ENCODE peak calls at places on chromosomes 6 and 20, in seven cellular contexts. I is hepatic stellate cell; X is NCI-H1105; L is neural progenitor cell; N is psoas muscle; A is left lung; U is naive thymus-derived CD8-positive, alpha-beta T cell. R is an unnamed sample.

GRCh38 chr6:131348572-131348971 is 213.3 kb downstream of the AKAP7 start:
- DNase-seq in I (no peak), X (no peak), L (peak), N (no peak), A (no peak), U (no peak), R (no peak)

GRCh38 chr20:26208296-26209091 is 511.8 kb upstream of the ZNF337 start:
- DNase-seq in I (peak), X (peak), L (peak), N (peak), A (peak), U (peak), R (no peak)

GRCh38 chr6:148935705-148936306 is 189.0 kb downstream of the UST start:
- DNase-seq in I (peak), X (no peak), L (peak), N (no peak), A (no peak), U (no peak), R (no peak)

GRCh38 chr20:49276895-49277785 is 717 bp downstream of the ZNFX1 start:
- DNase-seq in I (peak), X (no peak), L (peak), N (peak), A (peak), U (no peak), R (no peak)

GRCh38 chr6:81384921-81385320 is 367.6 kb downstream of the TENT5A start:
- DNase-seq in I (no peak), X (no peak), L (no peak), N (no peak), A (no peak), U (no peak), R (no peak)

GRCh38 chr6:163940705-163941470 is 526.4 kb downstream of the QKI start:
- DNase-seq in I (no peak), X (no peak), L (peak), N (no peak), A (no peak), U (no peak), R (no peak)

GRCh38 chr6:125789167-125789566 is 1.6 kb upstream of the NCOA7 start:
- DNase-seq in I (no peak), X (no peak), L (no peak), N (peak), A (no peak), U (peak), R (no peak)

GRCh38 chr6:11264100-11264499 is 31.6 kb upstream of the NEDD9 start:
- DNase-seq in I (no peak), X (no peak), L (no peak), N (no peak), A (no peak), U (no peak), R (no peak)

GRCh38 chr20:41615110-41615509 is 3.1 kb downstream of the CHD6 start:
- DNase-seq in I (no peak), X (no peak), L (no peak), N (no peak), A (no peak), U (no peak), R (no peak)

GRCh38 chr6:25556516-25556915 is 95.5 kb upstream of the SCGN start:
- DNase-seq in I (peak), X (peak), L (peak), N (peak), A (no peak), U (peak), R (peak)

GRCh38 chr6:157143171-157143884 is 180.0 kb downstream of the TMEM242 start:
- DNase-seq in I (peak), X (no peak), L (peak), N (no peak), A (no peak), U (peak), R (no peak)

GRCh38 chr6:127366281-127367022 is 23.0 kb upstream of the ECHDC1 start:
- DNase-seq in I (peak), X (no peak), L (no peak), N (no peak), A (no peak), U (no peak), R (no peak)

GRCh38 chr6:23081701-23082100 is 512.3 kb downstream of the HDGFL1 start:
- DNase-seq in I (no peak), X (no peak), L (peak), N (no peak), A (no peak), U (no peak), R (no peak)

GRCh38 chr6:14379568-14379967 is 262.0 kb downstream of the CD83 start:
- DNase-seq in I (no peak), X (no peak), L (no peak), N (no peak), A (no peak), U (no peak), R (no peak)

GRCh38 chr6:34000281-34000680 is 145.6 kb downstream of the GRM4 start:
- DNase-seq in I (no peak), X (no peak), L (no peak), N (no peak), A (no peak), U (no peak), R (no peak)

GRCh38 chr20:38536310-38536709 is 44.7 kb upstream of the ADIG start:
- DNase-seq in I (no peak), X (no peak), L (no peak), N (no peak), A (no peak), U (no peak), R (no peak)

GRCh38 chr6:150142304-150142656 is 564 bp upstream of the PPP1R14C start:
- DNase-seq in I (no peak), X (no peak), L (peak), N (no peak), A (no peak), U (no peak), R (no peak)

GRCh38 chr6:169501128-169501527 is 200.7 kb downstream of the WDR27 start:
- DNase-seq in I (no peak), X (no peak), L (no peak), N (no peak), A (no peak), U (no peak), R (no peak)

GRCh38 chr20:45154183-45154582 is 20.5 kb upstream of the PI3 start:
- DNase-seq in I (no peak), X (no peak), L (no peak), N (no peak), A (no peak), U (no peak), R (no peak)

GRCh38 chr6:148258868-148259267 is 83.8 kb upstream of the SASH1 start:
- DNase-seq in I (no peak), X (no peak), L (no peak), N (no peak), A (no peak), U (no peak), R (no peak)

GRCh38 chr6:21915707-21916399 is 322.3 kb downstream of the SOX4 start:
- DNase-seq in I (peak), X (no peak), L (no peak), N (no peak), A (no peak), U (no peak), R (no peak)

GRCh38 chr6:164344801-164345291 is 930.3 kb downstream of the QKI start:
- DNase-seq in I (no peak), X (no peak), L (peak), N (no peak), A (no peak), U (no peak), R (no peak)

GRCh38 chr20:58694241-58695083 is 1.9 kb downstream of the NPEPL1 start:
- DNase-seq in I (no peak), X (no peak), L (no peak), N (no peak), A (no peak), U (no peak), R (no peak)